ENCODE peak calls at places on chromosomes 11 and 22, in six cellular contexts. One of them, this sample, is unnamed.

GRCh38 chr11:113138731-113139130 is 175.7 kb upstream of the TTC12 start:
- DNase-seq in Peyer's patch: no peak
- DNase-seq in adrenal gland: no peak
- DNase-seq in heart right ventricle: no peak
- DNase-seq in ovary: no peak
- DNase-seq in keratinocyte: no peak
- DNase-seq in this sample: no peak

GRCh38 chr11:88861618-88862017 is 204.2 kb downstream of the GRM5 start:
- DNase-seq in Peyer's patch: no peak
- DNase-seq in adrenal gland: no peak
- DNase-seq in heart right ventricle: no peak
- DNase-seq in ovary: no peak
- DNase-seq in keratinocyte: no peak
- DNase-seq in this sample: no peak

GRCh38 chr11:47466701-47467250 is 17.8 kb upstream of the RAPSN start:
- DNase-seq in Peyer's patch: no peak
- DNase-seq in adrenal gland: peak; percentile 83
- DNase-seq in heart right ventricle: peak; percentile 37
- DNase-seq in ovary: peak; percentile 86
- DNase-seq in keratinocyte: no peak
- DNase-seq in this sample: no peak

GRCh38 chr11:14902650-14903350 is 10.8 kb upstream of the CYP2R1 start:
- DNase-seq in Peyer's patch: no peak
- DNase-seq in adrenal gland: no peak
- DNase-seq in heart right ventricle: no peak
- DNase-seq in ovary: no peak
- DNase-seq in keratinocyte: no peak
- DNase-seq in this sample: no peak

GRCh38 chr22:32803020-32803758 is 1.7 kb downstream of the TIMP3 start:
- DNase-seq in Peyer's patch: no peak
- DNase-seq in adrenal gland: no peak
- DNase-seq in heart right ventricle: no peak
- DNase-seq in ovary: peak; percentile 46
- DNase-seq in keratinocyte: peak; percentile 38
- DNase-seq in this sample: peak; percentile 28

GRCh38 chr11:15845261-15845660 is 511.1 kb downstream of the SOX6 start:
- DNase-seq in Peyer's patch: no peak
- DNase-seq in adrenal gland: no peak
- DNase-seq in heart right ventricle: no peak
- DNase-seq in ovary: no peak
- DNase-seq in keratinocyte: no peak
- DNase-seq in this sample: no peak

GRCh38 chr11:44621784-44622183 is 56.3 kb downstream of the CD82 start:
- DNase-seq in Peyer's patch: peak; percentile 10
- DNase-seq in adrenal gland: peak; percentile 17
- DNase-seq in heart right ventricle: no peak
- DNase-seq in ovary: no peak
- DNase-seq in keratinocyte: no peak
- DNase-seq in this sample: no peak

GRCh38 chr11:118953265-118953664 is 2.8 kb upstream of the UPK2 start:
- DNase-seq in Peyer's patch: no peak
- DNase-seq in adrenal gland: no peak
- DNase-seq in heart right ventricle: no peak
- DNase-seq in ovary: no peak
- DNase-seq in keratinocyte: no peak
- DNase-seq in this sample: no peak

GRCh38 chr11:34783816-34784317 is 132.3 kb downstream of the APIP start:
- DNase-seq in Peyer's patch: no peak
- DNase-seq in adrenal gland: no peak
- DNase-seq in heart right ventricle: no peak
- DNase-seq in ovary: no peak
- DNase-seq in keratinocyte: no peak
- DNase-seq in this sample: no peak

GRCh38 chr22:49204599-49205214 is 623.0 kb downstream of the BRD1 start:
- DNase-seq in Peyer's patch: no peak
- DNase-seq in adrenal gland: peak; percentile 5
- DNase-seq in heart right ventricle: no peak
- DNase-seq in ovary: no peak
- DNase-seq in keratinocyte: no peak
- DNase-seq in this sample: no peak

GRCh38 chr11:13221722-13222121 is 55.9 kb upstream of the BMAL1 start:
- DNase-seq in Peyer's patch: no peak
- DNase-seq in adrenal gland: no peak
- DNase-seq in heart right ventricle: no peak
- DNase-seq in ovary: no peak
- DNase-seq in keratinocyte: no peak
- DNase-seq in this sample: no peak
- H3K4me3 ChIP-seq in Peyer's patch: no peak overlapping the region
- H3K4me3 ChIP-seq in adrenal gland: no peak overlapping the region
- H3K4me3 ChIP-seq in heart right ventricle: no peak overlapping the region
- H3K4me3 ChIP-seq in ovary: no peak overlapping the region
- H3K4me3 ChIP-seq in keratinocyte: no peak overlapping the region
- H3K4me3 ChIP-seq in this sample: no peak overlapping the region

GRCh38 chr22:43537019-43537585 is 125.3 kb downstream of the MPPED1 start:
- DNase-seq in Peyer's patch: no peak
- DNase-seq in adrenal gland: no peak
- DNase-seq in heart right ventricle: no peak
- DNase-seq in ovary: no peak
- DNase-seq in keratinocyte: no peak
- DNase-seq in this sample: no peak
- TF ChIP-seq CTCF in Peyer's patch: no peak
- TF ChIP-seq CTCF in adrenal gland: no peak
- TF ChIP-seq CTCF in heart right ventricle: no peak
- TF ChIP-seq CTCF in ovary: no peak
- TF ChIP-seq CTCF in keratinocyte: peak; percentile 39
- TF ChIP-seq CTCF in this sample: no peak

GRCh38 chr11:73272680-73273038 is 521 bp downstream of the P2RY6 start:
- DNase-seq in Peyer's patch: no peak
- DNase-seq in adrenal gland: no peak
- DNase-seq in heart right ventricle: no peak
- DNase-seq in ovary: no peak
- DNase-seq in keratinocyte: no peak
- DNase-seq in this sample: no peak
- H3K27me3 ChIP-seq in Peyer's patch: no peaks in the 10 kb centered on the region
- H3K27me3 ChIP-seq in adrenal gland: no peaks in the 10 kb centered on the region
- H3K27me3 ChIP-seq in heart right ventricle: no peaks in the 10 kb centered on the region
- H3K27me3 ChIP-seq in ovary: no peaks in the 10 kb centered on the region
- H3K27me3 ChIP-seq in keratinocyte: peaks cover 8% of the 10 kb centered on the region
- H3K27me3 ChIP-seq in this sample: no peaks in the 10 kb centered on the region

GRCh38 chr22:40443675-40444482 is 73.5 kb downstream of the SGSM3 start:
- DNase-seq in Peyer's patch: no peak
- DNase-seq in adrenal gland: peak; percentile 17
- DNase-seq in heart right ventricle: no peak
- DNase-seq in ovary: no peak
- DNase-seq in keratinocyte: no peak
- DNase-seq in this sample: no peak
- H3K4me3 ChIP-seq in Peyer's patch: no peak overlapping the region
- H3K4me3 ChIP-seq in adrenal gland: no peak overlapping the region
- H3K4me3 ChIP-seq in heart right ventricle: no peak overlapping the region
- H3K4me3 ChIP-seq in ovary: no peak overlapping the region
- H3K4me3 ChIP-seq in keratinocyte: no peak overlapping the region
- H3K4me3 ChIP-seq in this sample: no peak overlapping the region

GRCh38 chr22:22770280-22770871 is 117.2 kb upstream of the IGLL5 start:
- DNase-seq in Peyer's patch: peak; percentile 47
- DNase-seq in adrenal gland: peak; percentile 75
- DNase-seq in heart right ventricle: peak; percentile 30
- DNase-seq in ovary: peak; percentile 49
- DNase-seq in keratinocyte: no peak
- DNase-seq in this sample: no peak
- TF ChIP-seq CTCF in Peyer's patch: peak; percentile 70
- TF ChIP-seq CTCF in adrenal gland: peak; percentile 58
- TF ChIP-seq CTCF in heart right ventricle: peak; percentile 59
- TF ChIP-seq CTCF in ovary: no peak
- TF ChIP-seq CTCF in keratinocyte: peak; percentile 68
- TF ChIP-seq CTCF in this sample: peak; percentile 90

GRCh38 chr11:13074714-13075464 is 65.8 kb downstream of the RASSF10 start:
- DNase-seq in Peyer's patch: no peak
- DNase-seq in adrenal gland: no peak
- DNase-seq in heart right ventricle: no peak
- DNase-seq in ovary: no peak
- DNase-seq in keratinocyte: no peak
- DNase-seq in this sample: no peak

GRCh38 chr11:13076961-13077360 is 67.8 kb downstream of the RASSF10 start:
- DNase-seq in Peyer's patch: no peak
- DNase-seq in adrenal gland: no peak
- DNase-seq in heart right ventricle: no peak
- DNase-seq in ovary: no peak
- DNase-seq in keratinocyte: peak; percentile 69
- DNase-seq in this sample: no peak

GRCh38 chr11:13082588-13082987 is 73.5 kb downstream of the RASSF10 start:
- DNase-seq in Peyer's patch: no peak
- DNase-seq in adrenal gland: no peak
- DNase-seq in heart right ventricle: no peak
- DNase-seq in ovary: no peak
- DNase-seq in keratinocyte: no peak
- DNase-seq in this sample: no peak

DNA sequence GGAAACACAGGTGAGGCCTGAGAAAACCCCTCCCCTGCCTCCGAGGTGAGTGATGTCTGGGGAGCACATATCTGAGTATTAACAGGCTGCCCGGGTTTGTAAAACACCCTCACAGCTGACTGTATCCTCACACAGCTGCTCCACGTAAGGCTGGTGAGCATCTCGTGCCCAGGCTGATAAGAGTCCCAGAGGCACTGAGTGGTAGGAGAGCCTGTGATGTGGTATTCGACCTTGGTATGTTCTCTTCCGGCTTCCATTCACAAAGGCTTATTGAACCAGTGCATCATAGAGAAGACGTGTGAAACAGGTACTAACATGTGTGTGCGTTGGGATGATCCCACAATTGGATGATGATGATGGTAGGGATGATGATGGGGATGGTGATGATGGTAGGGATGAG is 71.7 kb downstream of the RASSF10 start:
- DNase-seq in Peyer's patch: no peak
- DNase-seq in adrenal gland: no peak
- DNase-seq in heart right ventricle: no peak
- DNase-seq in ovary: no peak
- DNase-seq in keratinocyte: no peak
- DNase-seq in this sample: no peak
- H3K27me3 ChIP-seq in Peyer's patch: no peaks in the 10 kb centered on the region
- H3K27me3 ChIP-seq in adrenal gland: peaks cover 15% of the 10 kb centered on the region
- H3K27me3 ChIP-seq in heart right ventricle: peaks cover 23% of the 10 kb centered on the region
- H3K27me3 ChIP-seq in ovary: no peaks in the 10 kb centered on the region
- H3K27me3 ChIP-seq in keratinocyte: no peaks in the 10 kb centered on the region
- H3K27me3 ChIP-seq in this sample: no peaks in the 10 kb centered on the region